ENCODE peak calls at places on chromosome 2, in ten cellular contexts. L is pancreas, E is PC-9, P is tibial artery, O is Calu3, X is endothelial cell, M is cardiac fibroblast, Y is mucosa of descending colon, V is PC-3, F is fibroblast of lung. I is an unnamed sample.
A peak's percentile ranks its signal among the peaks of the same experiment; 100 is the strongest.

GRCh38 chr2:12727085-12727484 is 10.3 kb downstream of the TRIB2 start:
- DNase-seq in L (no peak), E (peak; percentile 32), P (no peak), O (no peak), X (no peak), M (peak; percentile 64), Y (no peak), V (no peak), F (peak; percentile 92), I (no peak)

GRCh38 chr2:118340103-118340502 is 251.8 kb downstream of the INSIG2 start:
- DNase-seq in L (no peak), E (no peak), P (no peak), O (no peak), X (no peak), M (no peak), Y (no peak), V (no peak), F (no peak), I (no peak)

GRCh38 chr2:11056614-11057013 is 98.7 kb upstream of the SLC66A3 start:
- DNase-seq in L (no peak), E (peak; percentile 82), P (no peak), O (no peak), X (no peak), M (peak; percentile 48), Y (no peak), V (peak; percentile 77), F (peak; percentile 98), I (no peak)

GRCh38 chr2:232525796-232526195 is at the start of gene CHRND:
- DNase-seq in L (peak; percentile 73), E (no peak), P (no peak), O (no peak), X (no peak), M (no peak), Y (peak; percentile 32), V (no peak), F (no peak), I (no peak)

GRCh38 chr2:215367647-215368492 is 56.0 kb downstream of the ATIC start:
- DNase-seq in L (no peak), E (no peak), P (no peak), O (no peak), X (no peak), M (peak; percentile 84), Y (no peak), V (no peak), F (peak; percentile 81), I (no peak)

GRCh38 chr2:85264471-85264870 is 63.3 kb downstream of the TGOLN2 start:
- DNase-seq in L (no peak), E (peak; percentile 64), P (no peak), O (no peak), X (no peak), M (peak; percentile 62), Y (no peak), V (no peak), F (peak; percentile 86), I (no peak)

GRCh38 chr2:172762554-172762953 is 26.9 kb downstream of the RAPGEF4 start:
- DNase-seq in L (no peak), E (no peak), P (no peak), O (no peak), X (no peak), M (no peak), Y (no peak), V (no peak), F (no peak), I (no peak)

GRCh38 chr2:71410716-71411115 is 42.6 kb upstream of the DYSF start:
- DNase-seq in L (no peak), E (no peak), P (no peak), O (no peak), X (no peak), M (peak; percentile 47), Y (no peak), V (no peak), F (no peak), I (no peak)

GRCh38 chr2:200356306-200356705 is 49.8 kb downstream of the SPATS2L start:
- DNase-seq in L (no peak), E (no peak), P (no peak), O (no peak), X (no peak), M (no peak), Y (no peak), V (no peak), F (no peak), I (no peak)

GRCh38 chr2:97819769-97820168 is 106.4 kb downstream of the ZAP70 start:
- DNase-seq in L (no peak), E (no peak), P (no peak), O (no peak), X (no peak), M (no peak), Y (no peak), V (no peak), F (no peak), I (no peak)

GRCh38 chr2:224039080-224039769 is at the start of gene SERPINE2:
- DNase-seq in L (no peak), E (peak; percentile 67), P (peak; percentile 74), O (peak; percentile 76), X (peak; percentile 64), M (peak; percentile 63), Y (peak; percentile 59), V (peak; percentile 69), F (peak; percentile 56), I (peak; percentile 47)

GRCh38 chr2:190810981-190811587 is 69.5 kb upstream of the GLS start:
- DNase-seq in L (no peak), E (no peak), P (no peak), O (no peak), X (no peak), M (no peak), Y (no peak), V (no peak), F (no peak), I (no peak)

GRCh38 chr2:15259356-15259756 is 301.8 kb downstream of the NBAS start:
- DNase-seq in L (no peak), E (no peak), P (no peak), O (no peak), X (no peak), M (no peak), Y (no peak), V (no peak), F (no peak), I (no peak)

GRCh38 chr2:160169401-160169918 is 30.6 kb downstream of the ITGB6 start:
- DNase-seq in L (no peak), E (no peak), P (no peak), O (no peak), X (no peak), M (no peak), Y (no peak), V (no peak), F (no peak), I (no peak)

GRCh38 chr2:181566643-181567042 is 90.3 kb downstream of the CERKL start:
- DNase-seq in L (no peak), E (no peak), P (no peak), O (no peak), X (no peak), M (no peak), Y (no peak), V (no peak), F (no peak), I (no peak)

GRCh38 chr2:203580846-203581245 is 45.7 kb upstream of the RAPH1 start:
- DNase-seq in L (no peak), E (no peak), P (no peak), O (no peak), X (no peak), M (no peak), Y (no peak), V (no peak), F (no peak), I (no peak)

GRCh38 chr2:119372778-119373568 is 6.2 kb downstream of the DBI start:
- DNase-seq in L (no peak), E (no peak), P (no peak), O (no peak), X (no peak), M (no peak), Y (no peak), V (no peak), F (no peak), I (no peak)

GRCh38 chr2:190582761-190583506 is 48.4 kb upstream of the NEMP2 start:
- DNase-seq in L (no peak), E (no peak), P (no peak), O (no peak), X (no peak), M (no peak), Y (no peak), V (no peak), F (no peak), I (no peak)

GRCh38 chr2:67453365-67453764 is 56.2 kb downstream of the ETAA1 start:
- DNase-seq in L (no peak), E (peak; percentile 46), P (no peak), O (no peak), X (no peak), M (peak; percentile 47), Y (no peak), V (peak; percentile 84), F (peak; percentile 69), I (no peak)

GRCh38 chr2:148936857-148937450 is 61.9 kb downstream of the KIF5C start:
- DNase-seq in L (no peak), E (no peak), P (no peak), O (no peak), X (no peak), M (no peak), Y (no peak), V (peak; percentile 29), F (no peak), I (no peak)
- TF ChIP-seq CTCF in L (no peak), E (peak; percentile 13), P (no peak), O (no peak), X (peak; percentile 20), M (no peak), Y (no peak), V (peak; percentile 38), F (no peak), I (no peak)

GRCh38 chr2:28663359-28663758 is 88.3 kb upstream of the PPP1CB start:
- DNase-seq in L (no peak), E (peak; percentile 65), P (no peak), O (no peak), X (no peak), M (peak; percentile 81), Y (no peak), V (peak; percentile 72), F (peak; percentile 65), I (no peak)
- TF ChIP-seq CTCF in L (no peak), E (no peak), P (peak; percentile 24), O (no peak), X (no peak), M (peak; percentile 54), Y (no peak), V (peak; percentile 46), F (peak; percentile 41), I (peak; percentile 43)

GRCh38 chr2:201960300-201960699 is 73.4 kb upstream of the FZD7 start:
- DNase-seq in L (no peak), E (no peak), P (no peak), O (no peak), X (no peak), M (no peak), Y (no peak), V (no peak), F (no peak), I (no peak)
- TF ChIP-seq CTCF in L (no peak), E (no peak), P (no peak), O (no peak), X (no peak), M (no peak), Y (no peak), V (no peak), F (no peak), I (no peak)

GRCh38 chr2:39595116-39595515 is 70.6 kb upstream of the TMEM178A start:
- DNase-seq in L (no peak), E (no peak), P (no peak), O (no peak), X (no peak), M (no peak), Y (no peak), V (no peak), F (no peak), I (no peak)

GRCh38 chr2:39597309-39597708 is 68.4 kb upstream of the TMEM178A start:
- DNase-seq in L (no peak), E (no peak), P (no peak), O (no peak), X (no peak), M (no peak), Y (no peak), V (no peak), F (no peak), I (no peak)

GRCh38 chr2:39593439-39594393 is 72.0 kb upstream of the TMEM178A start:
- DNase-seq in L (no peak), E (no peak), P (no peak), O (peak; percentile 53), X (peak; percentile 37), M (peak; percentile 91), Y (no peak), V (peak; percentile 79), F (peak; percentile 87), I (no peak)
- TF ChIP-seq CTCF in L (peak; percentile 38), E (peak; percentile 63), P (peak; percentile 55), O (peak; percentile 46), X (no peak), M (peak; percentile 86), Y (no peak), V (peak; percentile 85), F (peak; percentile 81), I (peak; percentile 21)

I was measured in transverse colon.